ENCODE peak calls at places on chromosome 20, in eight cellular contexts. V is endothelial cell of umbilical vein, F is fibroblast of lung, T is GM12865, H is ascending aorta, O is adrenal gland, I is fibroblast of villous mesenchyme, M is suprapubic skin. C is an unnamed sample.

GRCh38 chr20:20799913-20800312 is 87.5 kb upstream of the RALGAPA2 start:
- DNase-seq in O (no peak), M (no peak), F (no peak), H (no peak), T (no peak), I (no peak), V (no peak), C (no peak)

GRCh38 chr20:32390999-32391398 is 32.9 kb downstream of the ASXL1 start:
- DNase-seq in T (peak; percentile 17), M (no peak), H (no peak), F (peak; percentile 10), I (no peak), V (no peak), O (no peak), C (no peak)

GRCh38 chr20:37699202-37699601 is 5.4 kb downstream of the CTNNBL1 start:
- DNase-seq in O (peak; percentile 27), H (no peak), T (no peak), M (no peak), I (peak; percentile 55), F (peak; percentile 34), V (peak; percentile 82), C (no peak)

GRCh38 chr20:13510837-13511488 is 127.8 kb downstream of the TASP1 start:
- DNase-seq in T (no peak), I (no peak), O (no peak), F (no peak), V (no peak), M (peak; percentile 73), H (no peak), C (no peak)

GRCh38 chr20:37490670-37491350 is 30.2 kb upstream of the NNAT start:
- DNase-seq in I (no peak), M (no peak), V (no peak), O (no peak), T (no peak), F (no peak), H (no peak), C (no peak)

GRCh38 chr20:33827629-33828325 is 16.6 kb downstream of the CHMP4B start:
- DNase-seq in T (no peak), O (no peak), M (peak; percentile 24), F (no peak), I (peak; percentile 92), H (no peak), V (no peak), C (no peak)

GRCh38 chr20:5977223-5977622 is 26.8 kb downstream of the MCM8 start:
- DNase-seq in I (no peak), H (no peak), O (no peak), T (no peak), F (no peak), M (no peak), V (no peak), C (no peak)

GRCh38 chr20:47691632-47692031 is 93.6 kb downstream of the SULF2 start:
- DNase-seq in O (no peak), I (peak; percentile 11), F (peak; percentile 50), V (no peak), T (no peak), H (no peak), M (no peak), C (no peak)

GRCh38 chr20:1418335-1418734 is 25.5 kb upstream of the FKBP1A start:
- DNase-seq in V (peak; percentile 65), T (no peak), I (peak; percentile 51), F (no peak), H (no peak), O (no peak), M (no peak), C (no peak)

GRCh38 chr20:19539191-19539590 is 218.9 kb upstream of the RIN2 start:
- DNase-seq in F (no peak), H (no peak), T (no peak), I (no peak), O (no peak), V (no peak), M (no peak), C (no peak)

GRCh38 chr20:33211817-33212424 is 5.2 kb upstream of the BPIFA3 start:
- DNase-seq in F (peak; percentile 25), I (peak; percentile 34), V (peak; percentile 17), O (peak; percentile 37), M (no peak), T (peak; percentile 71), H (no peak), C (peak; percentile 49)

GRCh38 chr20:50801747-50802125 is 6.9 kb downstream of the BCAS4 start:
- DNase-seq in H (no peak), F (no peak), O (no peak), M (no peak), V (no peak), T (no peak), I (no peak), C (no peak)

GRCh38 chr20:62858059-62858458 is 3.6 kb downstream of the TCFL5 start:
- DNase-seq in M (no peak), T (no peak), F (no peak), V (no peak), O (no peak), H (no peak), I (no peak), C (no peak)

GRCh38 chr20:49790077-49790798 is 22.4 kb upstream of the SLC9A8 start:
- DNase-seq in M (no peak), V (peak; percentile 87), T (no peak), H (no peak), I (peak; percentile 98), O (peak; percentile 67), F (peak; percentile 57), C (no peak)

GRCh38 chr20:41734506-41734945 is 116.3 kb upstream of the CHD6 start:
- DNase-seq in M (no peak), H (no peak), T (peak; percentile 42), O (peak; percentile 47), F (peak; percentile 25), I (peak; percentile 28), V (peak; percentile 37), C (peak; percentile 62)

GRCh38 chr20:44198872-44199271 is 11.7 kb downstream of the OSER1 start:
- DNase-seq in V (no peak), O (no peak), M (no peak), F (no peak), H (no peak), I (no peak), T (no peak), C (no peak)

GRCh38 chr20:50758469-50758868 is 27.1 kb downstream of the PARD6B start:
- DNase-seq in O (no peak), I (no peak), M (no peak), T (no peak), H (no peak), V (no peak), F (no peak), C (no peak)

DNA sequence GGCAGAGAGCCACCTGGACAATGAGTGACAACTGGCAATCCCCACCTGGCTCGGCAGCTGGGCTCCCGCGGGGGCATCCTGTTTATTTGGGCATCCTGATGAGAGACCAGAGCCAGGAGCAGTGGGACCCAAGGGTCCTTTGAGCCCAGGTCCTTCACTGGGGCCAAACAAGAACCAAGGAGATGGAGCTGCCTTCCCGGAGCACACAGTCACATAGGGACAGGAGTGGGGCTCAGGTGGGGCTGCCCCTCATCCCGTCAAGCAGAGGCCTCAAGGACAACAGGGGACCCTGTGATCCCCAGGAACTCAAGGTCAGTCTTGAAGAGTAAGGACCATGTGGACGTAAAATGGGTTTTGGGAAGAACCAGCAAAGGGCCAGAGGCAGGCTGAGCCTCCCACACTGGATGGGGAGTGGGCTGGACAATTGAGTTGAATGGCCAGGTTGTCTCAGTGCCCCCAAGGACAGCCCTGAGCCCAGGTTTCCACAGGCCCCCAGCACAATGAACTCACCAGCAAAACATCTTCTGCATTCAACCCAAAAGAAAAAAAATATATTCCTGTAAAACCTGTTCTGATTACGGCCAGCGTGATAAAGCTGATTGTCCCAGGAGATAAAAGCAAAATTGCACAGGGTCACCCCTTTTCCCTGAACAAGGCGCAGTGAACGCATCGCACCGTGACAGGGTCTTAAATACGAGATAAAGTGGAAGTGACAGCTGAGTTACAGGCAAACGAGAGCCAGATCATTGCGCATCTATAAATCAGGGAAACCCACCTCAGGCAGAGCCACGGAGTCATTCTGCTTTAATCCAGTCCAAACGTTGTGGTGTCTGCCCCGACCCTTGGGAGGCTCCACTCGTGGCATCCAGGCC is 86.2 kb downstream of the ANKRD60 start:
- DNase-seq in H (no peak), I (no peak), F (no peak), V (no peak), M (no peak), O (no peak), T (no peak), C (no peak)
- TF ChIP-seq CTCF in H (no peak), I (no peak), F (no peak), V (no peak), M (no peak), O (no peak), T (no peak), C (no peak)

DNA sequence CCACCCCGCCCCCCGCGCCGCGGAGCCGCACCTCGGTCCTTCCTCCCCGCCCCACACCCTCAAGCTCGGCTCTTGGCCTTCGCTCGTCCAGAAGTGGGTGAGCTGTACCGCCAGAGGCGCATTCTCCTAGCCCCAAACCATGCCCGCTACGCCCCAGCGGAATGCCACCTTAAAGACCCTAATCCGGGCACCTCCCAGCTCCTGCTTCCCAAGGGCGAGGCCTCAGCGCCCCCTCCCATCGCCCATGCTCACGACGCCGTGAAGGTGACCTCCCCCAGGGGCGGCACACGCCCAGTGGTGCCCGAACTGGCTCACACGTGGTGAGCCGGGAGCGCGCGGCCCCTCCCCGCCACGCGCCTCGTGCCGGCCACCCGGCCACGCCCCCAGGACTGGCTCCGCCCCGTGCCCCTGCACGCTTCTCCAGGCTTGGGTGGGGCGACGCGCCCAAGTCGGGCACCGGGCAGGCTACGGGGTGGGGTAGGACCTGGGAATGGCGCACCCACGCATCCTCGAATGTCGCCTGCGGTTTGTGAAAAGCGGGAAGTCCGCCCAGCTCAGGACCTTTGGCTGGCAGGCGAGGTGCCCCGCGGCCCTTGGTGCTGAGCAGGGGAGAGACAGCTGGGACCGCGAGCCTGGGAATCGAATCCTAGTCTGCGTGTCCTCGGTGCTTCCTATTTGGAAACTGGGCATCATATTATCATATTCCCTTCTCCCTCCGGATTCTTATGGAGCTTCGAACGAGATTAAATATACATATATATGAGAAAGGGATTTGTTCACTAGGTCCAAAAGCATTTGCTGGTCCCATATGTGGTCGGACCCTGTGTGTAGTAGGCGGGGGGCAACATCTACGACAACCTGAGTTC is 942 bp upstream of the SOX12 start:
- DNase-seq in H (peak; percentile 76), O (peak; percentile 94), V (peak; percentile 93), I (peak; percentile 83), F (peak; percentile 82), M (peak; percentile 94), T (peak; percentile 94), C (peak; percentile 97)
- TF ChIP-seq CTCF in H (peak; percentile 36), O (peak; percentile 49), V (peak; percentile 52), I (peak; percentile 38), F (peak; percentile 47), M (no peak), T (peak; percentile 36), C (peak; percentile 9)

GRCh38 chr20:57329608-57330221 is at the start of gene SPO11:
- DNase-seq in F (no peak), I (no peak), O (no peak), M (no peak), V (no peak), H (no peak), T (no peak), C (peak; percentile 22)
- TF ChIP-seq CTCF in F (no peak), I (peak; percentile 22), O (no peak), M (no peak), V (no peak), H (no peak), T (peak; percentile 24), C (peak; percentile 48)

GRCh38 chr20:25100914-25101313 is 19.0 kb upstream of the VSX1 start:
- DNase-seq in V (no peak), T (no peak), F (no peak), O (no peak), I (no peak), H (no peak), M (no peak), C (no peak)

GRCh38 chr20:25099580-25099979 is 17.6 kb upstream of the VSX1 start:
- DNase-seq in M (no peak), O (no peak), V (no peak), T (no peak), F (no peak), I (no peak), H (no peak), C (no peak)

GRCh38 chr20:25103526-25103925 is 21.6 kb upstream of the VSX1 start:
- DNase-seq in M (no peak), I (no peak), T (no peak), H (no peak), F (no peak), V (no peak), O (no peak), C (no peak)
- TF ChIP-seq CTCF in M (no peak), I (no peak), T (no peak), H (no peak), F (no peak), V (no peak), O (no peak), C (no peak)

C was measured in nephron progenitor cell.